ENCODE peak calls at places on chromosomes 13 and 19, in ten cellular contexts. U is psoas muscle; B is colonic mucosa; I is naive thymus-derived CD4-positive, alpha-beta T cell; Y is body of pancreas; H is fibroblast of lung; V is IMR-90; W is Peyer's patch; E is ascending aorta; Q is effector memory CD4-positive, alpha-beta T cell. S is an unnamed sample. For H3K4me1, the result is how much of the 10 kb centered on the place peaks cover.

GRCh38 chr13:111262281-111262680 is 58.2 kb upstream of the TEX29 start:
- DNase-seq in U (no peak), B (no peak), I (no peak), Y (no peak), H (no peak), V (no peak), W (no peak), E (no peak), Q (no peak), S (no peak)

GRCh38 chr19:19405919-19406877 is 723 bp downstream of the GATAD2A start:
- DNase-seq in U (peak), B (peak), I (peak), Y (peak), H (peak), V (peak), W (peak), E (peak), Q (peak), S (no peak)

GRCh38 chr19:18878858-18879578 is 16.9 kb downstream of the CERS1 start:
- DNase-seq in U (no peak), B (no peak), I (no peak), Y (no peak), H (no peak), V (no peak), W (no peak), E (no peak), Q (no peak), S (no peak)

GRCh38 chr13:114129649-114130062 is 2.8 kb downstream of the RASA3 start:
- DNase-seq in U (no peak), B (no peak), I (no peak), Y (no peak), H (no peak), V (no peak), W (no peak), E (peak), Q (no peak), S (no peak)

GRCh38 chr13:38783992-38784875 is 97.4 kb downstream of the FREM2 start:
- DNase-seq in U (no peak), B (peak), I (no peak), Y (peak), H (no peak), V (no peak), W (no peak), E (no peak), Q (no peak), S (no peak)

GRCh38 chr13:59823495-59823894 is 340.2 kb downstream of the DIAPH3 start:
- DNase-seq in U (no peak), B (no peak), I (no peak), Y (no peak), H (peak), V (peak), W (no peak), E (no peak), Q (no peak), S (no peak)

GRCh38 chr19:1618157-1619093 is 13.2 kb upstream of the UQCR11 start:
- DNase-seq in U (no peak), B (peak), I (no peak), Y (peak), H (no peak), V (no peak), W (peak), E (no peak), Q (no peak), S (peak)

GRCh38 chr19:51654783-51655182 is 8.2 kb upstream of the SIGLEC14 start:
- DNase-seq in U (no peak), B (no peak), I (no peak), Y (no peak), H (no peak), V (no peak), W (no peak), E (no peak), Q (no peak), S (no peak)

GRCh38 chr13:31588923-31589322 is 150.4 kb upstream of the RXFP2 start:
- DNase-seq in U (no peak), B (peak), I (no peak), Y (no peak), H (no peak), V (no peak), W (no peak), E (no peak), Q (no peak), S (no peak)

GRCh38 chr19:7862413-7862951 is 11.7 kb downstream of the PRR36 start:
- DNase-seq in U (peak), B (peak), I (peak), Y (peak), H (peak), V (peak), W (peak), E (no peak), Q (peak), S (no peak)

GRCh38 chr13:105847532-105848295 is 687.7 kb downstream of the EFNB2 start:
- DNase-seq in U (no peak), B (no peak), I (no peak), Y (no peak), H (peak), V (peak), W (no peak), E (no peak), Q (no peak), S (no peak)

GRCh38 chr19:40646564-40647254 is 43.7 kb downstream of the NUMBL start:
- DNase-seq in U (no peak), B (no peak), I (no peak), Y (no peak), H (no peak), V (peak), W (no peak), E (no peak), Q (no peak), S (no peak)

GRCh38 chr19:51327066-51327985 is 14.6 kb downstream of the VSIG10L start:
- DNase-seq in U (peak), B (peak), I (peak), Y (no peak), H (peak), V (peak), W (peak), E (no peak), Q (peak), S (no peak)

GRCh38 chr13:84609716-84610115 is 727.4 kb upstream of the SLITRK1 start:
- DNase-seq in U (no peak), B (no peak), I (no peak), Y (no peak), H (peak), V (peak), W (no peak), E (no peak), Q (no peak), S (no peak)

GRCh38 chr13:99053636-99054233 is 75.9 kb upstream of the DOCK9 start:
- DNase-seq in U (no peak), B (no peak), I (no peak), Y (no peak), H (no peak), V (no peak), W (no peak), E (no peak), Q (no peak), S (no peak)

GRCh38 chr19:41330476-41330875 is 20.5 kb downstream of the CCDC97 start:
- DNase-seq in U (no peak), B (no peak), I (no peak), Y (no peak), H (no peak), V (no peak), W (no peak), E (no peak), Q (no peak), S (no peak)

GRCh38 chr19:47511681-47512080 is 3.2 kb downstream of the NAPA start:
- DNase-seq in U (peak), B (no peak), I (no peak), Y (no peak), H (no peak), V (peak), W (no peak), E (no peak), Q (no peak), S (no peak)

GRCh38 chr13:76764916-76765315 is 121.3 kb downstream of the KCTD12 start:
- DNase-seq in U (no peak), B (no peak), I (no peak), Y (no peak), H (no peak), V (no peak), W (no peak), E (no peak), Q (no peak), S (no peak)

GRCh38 chr19:51096473-51097165 is 11.6 kb downstream of the CTU1 start:
- DNase-seq in U (no peak), B (no peak), I (no peak), Y (no peak), H (no peak), V (no peak), W (no peak), E (no peak), Q (no peak), S (no peak)

GRCh38 chr13:50053844-50054243 is 38.6 kb downstream of the KCNRG start:
- DNase-seq in U (no peak), B (no peak), I (no peak), Y (no peak), H (no peak), V (no peak), W (no peak), E (no peak), Q (no peak), S (no peak)

GRCh38 chr13:110907951-110908898 is 6.6 kb downstream of the ANKRD10 start:
- DNase-seq in U (no peak), B (peak), I (no peak), Y (peak), H (no peak), V (peak), W (peak), E (no peak), Q (no peak), S (no peak)

GRCh38 chr13:96080676-96081075 is 9.2 kb upstream of the HS6ST3 start:
- DNase-seq in U (no peak), B (no peak), I (no peak), Y (no peak), H (no peak), V (no peak), W (no peak), E (no peak), Q (no peak), S (no peak)

GRCh38 chr19:40743926-40744325 is 6.4 kb downstream of the ACTMAP start:
- DNase-seq in U (no peak), B (no peak), I (no peak), Y (no peak), H (no peak), V (no peak), W (no peak), E (no peak), Q (no peak), S (no peak)

GRCh38 chr19:18856385-18857126 is 24.8 kb downstream of the UPF1 start:
- DNase-seq in U (peak), B (no peak), I (no peak), Y (no peak), H (peak), V (no peak), W (no peak), E (no peak), Q (no peak), S (no peak)

GRCh38 chr13:112984954-112985802 is 16.2 kb downstream of the MCF2L start:
- DNase-seq in U (no peak), B (peak), I (no peak), Y (no peak), H (no peak), V (no peak), W (peak), E (no peak), Q (no peak), S (no peak)

GRCh38 chr13:110116072-110116487 is 190.9 kb downstream of the COL4A1 start:
- DNase-seq in U (peak), B (peak), I (peak), Y (peak), H (peak), V (peak), W (peak), E (no peak), Q (peak), S (no peak)

GRCh38 chr19:10551698-10552301 is 8.1 kb downstream of the ATG4D start:
- DNase-seq in U (no peak), B (peak), I (peak), Y (peak), H (peak), V (no peak), W (no peak), E (no peak), Q (no peak), S (no peak)

GRCh38 chr13:75789451-75790197 is 153.5 kb downstream of the LMO7 start:
- DNase-seq in U (no peak), B (no peak), I (no peak), Y (no peak), H (no peak), V (no peak), W (no peak), E (peak), Q (no peak), S (no peak)

GRCh38 chr19:54577334-54577733 is 3.7 kb downstream of the LILRA2 start:
- DNase-seq in U (no peak), B (no peak), I (no peak), Y (no peak), H (no peak), V (no peak), W (no peak), E (no peak), Q (no peak), S (no peak)

GRCh38 chr19:5826531-5827341 is 12.8 kb downstream of the FUT6 start:
- DNase-seq in U (peak), B (peak), I (peak), Y (peak), H (peak), V (no peak), W (peak), E (no peak), Q (no peak), S (no peak)

GRCh38 chr13:110294146-110294545 is 12.8 kb downstream of the COL4A1 start:
- DNase-seq in U (no peak), B (no peak), I (no peak), Y (no peak), H (peak), V (no peak), W (peak), E (peak), Q (no peak), S (no peak)

GRCh38 chr13:109700176-109700575 is 86.2 kb downstream of the IRS2 start:
- DNase-seq in U (peak), B (peak), I (no peak), Y (no peak), H (peak), V (peak), W (peak), E (no peak), Q (no peak), S (no peak)

GRCh38 chr19:7602935-7603497 is 7.4 kb downstream of the CAMSAP3 start:
- DNase-seq in U (no peak), B (no peak), I (no peak), Y (no peak), H (no peak), V (no peak), W (no peak), E (no peak), Q (no peak), S (no peak)

GRCh38 chr19:50535672-50536071 is 22.0 kb upstream of the ASPDH start:
- DNase-seq in U (no peak), B (no peak), I (no peak), Y (no peak), H (no peak), V (no peak), W (no peak), E (no peak), Q (no peak), S (no peak)

GRCh38 chr19:46384396-46384795 is 29.0 kb downstream of the CCDC8 start:
- DNase-seq in U (no peak), B (no peak), I (no peak), Y (peak), H (no peak), V (no peak), W (peak), E (peak), Q (no peak), S (no peak)

DNA sequence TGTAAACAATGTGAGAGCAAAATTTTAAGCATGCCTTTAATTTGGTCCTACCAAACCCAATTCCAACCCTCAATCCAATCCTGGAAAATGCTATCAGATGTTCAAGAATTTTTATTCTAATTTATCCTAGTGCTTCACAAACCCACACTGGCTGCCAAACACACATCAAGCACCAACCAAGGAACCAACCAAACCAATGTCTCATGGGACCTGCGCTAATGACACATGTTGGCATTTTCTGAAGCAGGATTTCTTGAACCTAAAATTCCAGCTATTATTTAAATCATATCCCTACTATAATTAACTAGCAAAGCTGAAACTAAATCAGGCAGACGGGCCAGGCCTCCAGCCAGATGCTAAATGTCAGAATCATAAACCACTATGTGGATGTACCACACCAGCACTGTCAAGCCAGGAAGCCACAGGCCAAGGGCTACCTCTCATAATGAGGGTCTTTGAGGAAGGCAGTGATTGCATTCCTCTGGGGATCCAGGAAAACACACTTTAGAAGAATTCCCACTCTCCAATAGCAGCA is 5.8 kb downstream of the LATS2 start:
- DNase-seq in U (no peak), B (no peak), I (no peak), Y (no peak), H (no peak), V (no peak), W (no peak), E (no peak), Q (no peak), S (no peak)
- H3K4me1 ChIP-seq in U (half or more), B (under half), I (under half), Y (under half), H (under half), V (under half), W (under half), E (under half), Q (under half), S (under half)

GRCh38 chr19:13013649-13014048 is 18.4 kb downstream of the NFIX start:
- DNase-seq in U (no peak), B (no peak), I (no peak), Y (no peak), H (no peak), V (no peak), W (no peak), E (peak), Q (no peak), S (no peak)
- H3K27ac ChIP-seq in U (peak), B (peak), I (no peak), Y (no peak), H (peak), V (peak), W (peak), E (peak), Q (no peak), S (no peak)

GRCh38 chr19:3667766-3668165 is 32.5 kb downstream of the PIP5K1C start:
- DNase-seq in U (no peak), B (no peak), I (no peak), Y (no peak), H (no peak), V (no peak), W (no peak), E (no peak), Q (no peak), S (no peak)
- H3K4me1 ChIP-seq in U (under half), B (under half), I (under half), Y (under half), H (under half), V (under half), W (half or more), E (under half), Q (under half), S (under half)

GRCh38 chr13:100600915-100601314 is 12.3 kb upstream of the GGACT start:
- DNase-seq in U (no peak), B (no peak), I (no peak), Y (peak), H (no peak), V (no peak), W (no peak), E (no peak), Q (no peak), S (no peak)

GRCh38 chr13:100601716-100602115 is 13.1 kb upstream of the GGACT start:
- DNase-seq in U (no peak), B (no peak), I (no peak), Y (no peak), H (no peak), V (no peak), W (no peak), E (no peak), Q (no peak), S (no peak)

GRCh38 chr13:100608906-100609305 is 20.3 kb upstream of the GGACT start:
- DNase-seq in U (no peak), B (peak), I (no peak), Y (no peak), H (no peak), V (no peak), W (peak), E (no peak), Q (no peak), S (no peak)

GRCh38 chr13:100602472-100603142 is 14.0 kb upstream of the GGACT start:
- DNase-seq in U (no peak), B (no peak), I (no peak), Y (no peak), H (no peak), V (no peak), W (no peak), E (no peak), Q (no peak), S (no peak)

GRCh38 chr13:100604909-100605308 is 16.3 kb upstream of the GGACT start:
- DNase-seq in U (no peak), B (no peak), I (no peak), Y (no peak), H (no peak), V (no peak), W (no peak), E (no peak), Q (no peak), S (no peak)
- H3K27ac ChIP-seq in U (no peak), B (no peak), I (no peak), Y (no peak), H (no peak), V (no peak), W (no peak), E (no peak), Q (no peak), S (no peak)

GRCh38 chr19:42553292-42554045 is 25.2 kb upstream of the CEACAM1 start:
- DNase-seq in U (no peak), B (no peak), I (no peak), Y (no peak), H (peak), V (peak), W (no peak), E (no peak), Q (no peak), S (no peak)
- H3K4me1 ChIP-seq in U (under half), B (under half), I (under half), Y (under half), H (under half), V (under half), W (under half), E (under half), Q (under half), S (under half)